ENCODE peak calls at places on chromosomes 11 and 22, in eight cellular contexts. One of them, this sample, is unnamed.

GRCh38 chr22:39083212-39084165 is 6.4 kb downstream of the APOBEC3G start:
- DNase-seq in sigmoid colon: no peak
- DNase-seq in PC-3: no peak
- DNase-seq in naive thymus-derived CD4-positive, alpha-beta T cell: no peak
- DNase-seq in kidney: no peak
- DNase-seq in psoas muscle: no peak
- DNase-seq in WERI-Rb-1: no peak
- DNase-seq in keratinocyte: no peak
- DNase-seq in this sample: no peak

GRCh38 chr11:61609970-61610347 is 29.1 kb upstream of the SYT7 start:
- DNase-seq in kidney: no peak
- DNase-seq in naive thymus-derived CD4-positive, alpha-beta T cell: no peak
- DNase-seq in sigmoid colon: no peak
- DNase-seq in PC-3: peak; percentile 28
- DNase-seq in WERI-Rb-1: peak; percentile 88
- DNase-seq in psoas muscle: no peak
- DNase-seq in keratinocyte: no peak
- DNase-seq in this sample: no peak

GRCh38 chr22:45516923-45517675 is 14.4 kb downstream of the FBLN1 start:
- DNase-seq in naive thymus-derived CD4-positive, alpha-beta T cell: no peak
- DNase-seq in keratinocyte: no peak
- DNase-seq in PC-3: no peak
- DNase-seq in sigmoid colon: no peak
- DNase-seq in psoas muscle: no peak
- DNase-seq in kidney: no peak
- DNase-seq in WERI-Rb-1: no peak
- DNase-seq in this sample: no peak

GRCh38 chr22:40406063-40406890 is 35.9 kb downstream of the SGSM3 start:
- DNase-seq in sigmoid colon: no peak
- DNase-seq in keratinocyte: no peak
- DNase-seq in kidney: no peak
- DNase-seq in PC-3: no peak
- DNase-seq in psoas muscle: no peak
- DNase-seq in naive thymus-derived CD4-positive, alpha-beta T cell: no peak
- DNase-seq in WERI-Rb-1: no peak
- DNase-seq in this sample: no peak

GRCh38 chr11:14054708-14055107 is 92.2 kb downstream of the SPON1 start:
- DNase-seq in WERI-Rb-1: no peak
- DNase-seq in kidney: no peak
- DNase-seq in psoas muscle: peak; percentile 36
- DNase-seq in naive thymus-derived CD4-positive, alpha-beta T cell: no peak
- DNase-seq in PC-3: no peak
- DNase-seq in sigmoid colon: no peak
- DNase-seq in keratinocyte: no peak
- DNase-seq in this sample: no peak

GRCh38 chr11:116980136-116980793 is 118.0 kb downstream of the SIK3 start:
- DNase-seq in WERI-Rb-1: no peak
- DNase-seq in PC-3: no peak
- DNase-seq in kidney: no peak
- DNase-seq in keratinocyte: no peak
- DNase-seq in psoas muscle: no peak
- DNase-seq in sigmoid colon: no peak
- DNase-seq in naive thymus-derived CD4-positive, alpha-beta T cell: no peak
- DNase-seq in this sample: no peak

GRCh38 chr11:106473089-106473722 is 395.7 kb downstream of the AASDHPPT start:
- DNase-seq in sigmoid colon: no peak
- DNase-seq in kidney: no peak
- DNase-seq in PC-3: peak; percentile 90
- DNase-seq in keratinocyte: no peak
- DNase-seq in WERI-Rb-1: no peak
- DNase-seq in naive thymus-derived CD4-positive, alpha-beta T cell: no peak
- DNase-seq in psoas muscle: no peak
- DNase-seq in this sample: no peak

GRCh38 chr22:39306456-39307361 is 12.7 kb downstream of the RPL3 start:
- DNase-seq in PC-3: peak; percentile 35
- DNase-seq in naive thymus-derived CD4-positive, alpha-beta T cell: no peak
- DNase-seq in WERI-Rb-1: peak; percentile 76
- DNase-seq in psoas muscle: no peak
- DNase-seq in sigmoid colon: no peak
- DNase-seq in keratinocyte: no peak
- DNase-seq in kidney: no peak
- DNase-seq in this sample: no peak

GRCh38 chr22:33401291-33401690 is 343.1 kb upstream of the SYN3 start:
- DNase-seq in WERI-Rb-1: no peak
- DNase-seq in psoas muscle: no peak
- DNase-seq in sigmoid colon: no peak
- DNase-seq in kidney: no peak
- DNase-seq in keratinocyte: no peak
- DNase-seq in naive thymus-derived CD4-positive, alpha-beta T cell: no peak
- DNase-seq in PC-3: peak; percentile 1
- DNase-seq in this sample: no peak

GRCh38 chr11:1402355-1402754 is 12.6 kb downstream of the BRSK2 start:
- DNase-seq in PC-3: no peak
- DNase-seq in psoas muscle: no peak
- DNase-seq in WERI-Rb-1: peak; percentile 86
- DNase-seq in naive thymus-derived CD4-positive, alpha-beta T cell: no peak
- DNase-seq in kidney: peak; percentile 66
- DNase-seq in sigmoid colon: no peak
- DNase-seq in keratinocyte: no peak
- DNase-seq in this sample: no peak

GRCh38 chr11:109425554-109425953 is 3.6 kb downstream of the C11orf87 start:
- DNase-seq in sigmoid colon: no peak
- DNase-seq in psoas muscle: no peak
- DNase-seq in WERI-Rb-1: peak; percentile 34
- DNase-seq in naive thymus-derived CD4-positive, alpha-beta T cell: no peak
- DNase-seq in keratinocyte: no peak
- DNase-seq in PC-3: no peak
- DNase-seq in kidney: no peak
- DNase-seq in this sample: no peak

GRCh38 chr22:19152942-19153883 is 3.1 kb upstream of the GSC2 start:
- DNase-seq in keratinocyte: no peak
- DNase-seq in psoas muscle: no peak
- DNase-seq in naive thymus-derived CD4-positive, alpha-beta T cell: no peak
- DNase-seq in sigmoid colon: no peak
- DNase-seq in PC-3: no peak
- DNase-seq in kidney: no peak
- DNase-seq in WERI-Rb-1: no peak
- DNase-seq in this sample: no peak

GRCh38 chr11:6677018-6677417 is 6.1 kb downstream of the MRPL17 start:
- DNase-seq in naive thymus-derived CD4-positive, alpha-beta T cell: no peak
- DNase-seq in PC-3: no peak
- DNase-seq in psoas muscle: no peak
- DNase-seq in keratinocyte: no peak
- DNase-seq in sigmoid colon: no peak
- DNase-seq in WERI-Rb-1: no peak
- DNase-seq in kidney: no peak
- DNase-seq in this sample: no peak

GRCh38 chr11:3799883-3800282 is 2.5 kb upstream of the NUP98 start:
- DNase-seq in psoas muscle: no peak
- DNase-seq in PC-3: no peak
- DNase-seq in kidney: no peak
- DNase-seq in naive thymus-derived CD4-positive, alpha-beta T cell: no peak
- DNase-seq in keratinocyte: no peak
- DNase-seq in WERI-Rb-1: no peak
- DNase-seq in sigmoid colon: no peak
- DNase-seq in this sample: no peak

GRCh38 chr22:29201722-29202230 is 3.9 kb upstream of the EMID1 start:
- DNase-seq in kidney: peak; percentile 81
- DNase-seq in psoas muscle: no peak
- DNase-seq in naive thymus-derived CD4-positive, alpha-beta T cell: no peak
- DNase-seq in WERI-Rb-1: no peak
- DNase-seq in keratinocyte: no peak
- DNase-seq in sigmoid colon: no peak
- DNase-seq in PC-3: no peak
- DNase-seq in this sample: no peak

GRCh38 chr22:22195265-22196017 is 49.1 kb upstream of the VPREB1 start:
- DNase-seq in keratinocyte: peak; percentile 45
- DNase-seq in PC-3: peak; percentile 85
- DNase-seq in WERI-Rb-1: peak; percentile 94
- DNase-seq in psoas muscle: peak; percentile 41
- DNase-seq in naive thymus-derived CD4-positive, alpha-beta T cell: peak; percentile 66
- DNase-seq in kidney: no peak
- DNase-seq in sigmoid colon: no peak
- DNase-seq in this sample: peak; percentile 72

GRCh38 chr11:119860561-119861094 is 131.6 kb upstream of the NECTIN1 start:
- DNase-seq in naive thymus-derived CD4-positive, alpha-beta T cell: no peak
- DNase-seq in PC-3: no peak
- DNase-seq in kidney: no peak
- DNase-seq in sigmoid colon: no peak
- DNase-seq in WERI-Rb-1: no peak
- DNase-seq in psoas muscle: no peak
- DNase-seq in keratinocyte: no peak
- DNase-seq in this sample: no peak

GRCh38 chr11:99020324-99021225 is at the start of gene CNTN5:
- DNase-seq in psoas muscle: peak; percentile 26
- DNase-seq in sigmoid colon: no peak
- DNase-seq in WERI-Rb-1: peak; percentile 87
- DNase-seq in PC-3: peak; percentile 41
- DNase-seq in kidney: peak; percentile 79
- DNase-seq in keratinocyte: no peak
- DNase-seq in naive thymus-derived CD4-positive, alpha-beta T cell: no peak
- DNase-seq in this sample: peak; percentile 35

GRCh38 chr22:39905686-39906085 is 4.8 kb downstream of the GRAP2 start:
- DNase-seq in keratinocyte: no peak
- DNase-seq in naive thymus-derived CD4-positive, alpha-beta T cell: no peak
- DNase-seq in PC-3: no peak
- DNase-seq in kidney: no peak
- DNase-seq in psoas muscle: no peak
- DNase-seq in sigmoid colon: no peak
- DNase-seq in WERI-Rb-1: no peak
- DNase-seq in this sample: no peak

GRCh38 chr11:130068546-130068985 is 1.1 kb upstream of the APLP2 start:
- DNase-seq in psoas muscle: no peak
- DNase-seq in keratinocyte: no peak
- DNase-seq in naive thymus-derived CD4-positive, alpha-beta T cell: no peak
- DNase-seq in WERI-Rb-1: peak; percentile 12
- DNase-seq in sigmoid colon: no peak
- DNase-seq in PC-3: no peak
- DNase-seq in kidney: no peak
- DNase-seq in this sample: peak; percentile 65

GRCh38 chr11:92298238-92298565 is 73.6 kb downstream of the FAT3 start:
- DNase-seq in WERI-Rb-1: no peak
- DNase-seq in sigmoid colon: no peak
- DNase-seq in keratinocyte: no peak
- DNase-seq in psoas muscle: no peak
- DNase-seq in PC-3: no peak
- DNase-seq in kidney: no peak
- DNase-seq in naive thymus-derived CD4-positive, alpha-beta T cell: no peak
- DNase-seq in this sample: no peak
- H3K27ac ChIP-seq in WERI-Rb-1: no peak overlapping the region
- H3K27ac ChIP-seq in sigmoid colon: no peak overlapping the region
- H3K27ac ChIP-seq in keratinocyte: no peak overlapping the region
- H3K27ac ChIP-seq in psoas muscle: no peak overlapping the region
- H3K27ac ChIP-seq in PC-3: no peak overlapping the region
- H3K27ac ChIP-seq in kidney: no peak overlapping the region
- H3K27ac ChIP-seq in naive thymus-derived CD4-positive, alpha-beta T cell: no peak overlapping the region
- H3K27ac ChIP-seq in this sample: no peak overlapping the region

GRCh38 chr11:134904103-134904502 is 492.1 kb upstream of the B3GAT1 start:
- DNase-seq in naive thymus-derived CD4-positive, alpha-beta T cell: no peak
- DNase-seq in keratinocyte: no peak
- DNase-seq in PC-3: no peak
- DNase-seq in psoas muscle: no peak
- DNase-seq in kidney: no peak
- DNase-seq in sigmoid colon: no peak
- DNase-seq in WERI-Rb-1: no peak
- DNase-seq in this sample: no peak

GRCh38 chr11:134905513-134905912 is 493.5 kb upstream of the B3GAT1 start:
- DNase-seq in kidney: no peak
- DNase-seq in naive thymus-derived CD4-positive, alpha-beta T cell: no peak
- DNase-seq in psoas muscle: peak; percentile 61
- DNase-seq in sigmoid colon: no peak
- DNase-seq in WERI-Rb-1: no peak
- DNase-seq in keratinocyte: no peak
- DNase-seq in PC-3: no peak
- DNase-seq in this sample: no peak

GRCh38 chr11:134905966-134906955 is 494.2 kb upstream of the B3GAT1 start:
- DNase-seq in kidney: no peak
- DNase-seq in keratinocyte: no peak
- DNase-seq in naive thymus-derived CD4-positive, alpha-beta T cell: no peak
- DNase-seq in PC-3: no peak
- DNase-seq in sigmoid colon: no peak
- DNase-seq in psoas muscle: no peak
- DNase-seq in WERI-Rb-1: no peak
- DNase-seq in this sample: no peak

GRCh38 chr11:134908583-134908982 is 496.5 kb upstream of the B3GAT1 start:
- DNase-seq in keratinocyte: no peak
- DNase-seq in psoas muscle: no peak
- DNase-seq in naive thymus-derived CD4-positive, alpha-beta T cell: no peak
- DNase-seq in WERI-Rb-1: no peak
- DNase-seq in sigmoid colon: no peak
- DNase-seq in PC-3: no peak
- DNase-seq in kidney: no peak
- DNase-seq in this sample: no peak

DNA sequence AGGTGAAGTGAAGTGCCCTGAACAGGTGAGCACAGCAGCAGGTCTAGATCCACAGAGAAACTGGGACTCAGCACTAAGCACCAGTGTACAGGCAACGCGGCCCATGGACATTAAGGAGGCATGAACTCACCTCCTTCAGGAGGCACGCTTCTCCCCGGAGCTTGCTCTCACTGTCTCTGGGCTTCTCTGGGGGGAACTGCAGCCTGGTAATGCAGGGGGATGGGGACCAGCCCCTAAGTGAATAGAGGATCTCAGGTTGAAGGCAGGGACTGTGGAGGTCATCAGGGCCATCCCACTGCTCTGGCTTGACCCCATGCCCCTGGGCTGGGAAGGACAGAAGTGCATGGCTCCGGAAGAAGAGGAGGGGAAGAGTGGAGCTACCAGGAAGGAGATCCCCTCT is 495.6 kb upstream of the B3GAT1 start:
- DNase-seq in naive thymus-derived CD4-positive, alpha-beta T cell: no peak
- DNase-seq in keratinocyte: no peak
- DNase-seq in sigmoid colon: no peak
- DNase-seq in psoas muscle: no peak
- DNase-seq in kidney: no peak
- DNase-seq in PC-3: no peak
- DNase-seq in WERI-Rb-1: no peak
- DNase-seq in this sample: no peak
- H3K9me3 ChIP-seq in naive thymus-derived CD4-positive, alpha-beta T cell: no peaks in the 10 kb centered on the region
- H3K9me3 ChIP-seq in keratinocyte: peaks cover 5% of the 10 kb centered on the region
- H3K9me3 ChIP-seq in sigmoid colon: no peaks in the 10 kb centered on the region
- H3K9me3 ChIP-seq in psoas muscle: no peaks in the 10 kb centered on the region
- H3K9me3 ChIP-seq in kidney: no peaks in the 10 kb centered on the region
- H3K9me3 ChIP-seq in PC-3: peaks cover 5% of the 10 kb centered on the region
- H3K9me3 ChIP-seq in WERI-Rb-1: no peaks in the 10 kb centered on the region
- H3K9me3 ChIP-seq in this sample: no peaks in the 10 kb centered on the region

GRCh38 chr11:95596011-95596489 is 193.5 kb downstream of the FAM76B start:
- DNase-seq in kidney: no peak
- DNase-seq in psoas muscle: no peak
- DNase-seq in WERI-Rb-1: no peak
- DNase-seq in keratinocyte: no peak
- DNase-seq in sigmoid colon: no peak
- DNase-seq in PC-3: no peak
- DNase-seq in naive thymus-derived CD4-positive, alpha-beta T cell: no peak
- DNase-seq in this sample: no peak
- H3K27ac ChIP-seq in kidney: no peak overlapping the region
- H3K27ac ChIP-seq in psoas muscle: no peak overlapping the region
- H3K27ac ChIP-seq in WERI-Rb-1: no peak overlapping the region
- H3K27ac ChIP-seq in keratinocyte: peak overlapping the region; percentile 33
- H3K27ac ChIP-seq in sigmoid colon: no peak overlapping the region
- H3K27ac ChIP-seq in PC-3: no peak overlapping the region
- H3K27ac ChIP-seq in naive thymus-derived CD4-positive, alpha-beta T cell: no peak overlapping the region
- H3K27ac ChIP-seq in this sample: no peak overlapping the region

GRCh38 chr11:91984033-91984568 is 240.5 kb upstream of the FAT3 start:
- DNase-seq in kidney: no peak
- DNase-seq in naive thymus-derived CD4-positive, alpha-beta T cell: no peak
- DNase-seq in sigmoid colon: no peak
- DNase-seq in PC-3: peak; percentile 32
- DNase-seq in WERI-Rb-1: no peak
- DNase-seq in psoas muscle: no peak
- DNase-seq in keratinocyte: no peak
- DNase-seq in this sample: no peak
- H3K9me3 ChIP-seq in kidney: no peaks in the 10 kb centered on the region
- H3K9me3 ChIP-seq in naive thymus-derived CD4-positive, alpha-beta T cell: no peaks in the 10 kb centered on the region
- H3K9me3 ChIP-seq in sigmoid colon: no peaks in the 10 kb centered on the region
- H3K9me3 ChIP-seq in PC-3: no peaks in the 10 kb centered on the region
- H3K9me3 ChIP-seq in WERI-Rb-1: no peaks in the 10 kb centered on the region
- H3K9me3 ChIP-seq in psoas muscle: no peaks in the 10 kb centered on the region
- H3K9me3 ChIP-seq in keratinocyte: no peaks in the 10 kb centered on the region
- H3K9me3 ChIP-seq in this sample: peaks cover 3% of the 10 kb centered on the region

This sample was measured in lung.